ENCODE peak calls at places on chromosome 12, in seven cellular contexts. F, B, S, O, Y, J and I are unnamed samples.

GRCh38 chr12:123029550-123029949 is 49.1 kb downstream of the ARL6IP4 start:
- DNase-seq in F (no peak), B (no peak), S (no peak), O (no peak), Y (no peak), J (no peak), I (no peak)

GRCh38 chr12:94258593-94258992 is 110.2 kb downstream of the PLXNC1 start:
- DNase-seq in F (no peak), B (no peak), S (no peak), O (no peak), Y (no peak), J (no peak), I (no peak)

GRCh38 chr12:87812711-87813110 is 216.5 kb downstream of the C12orf50 start:
- DNase-seq in F (no peak), B (no peak), S (no peak), O (no peak), Y (no peak), J (no peak), I (no peak)

GRCh38 chr12:58847876-58848600 is 72.3 kb downstream of the LRIG3 start:
- DNase-seq in F (no peak), B (no peak), S (no peak), O (no peak), Y (no peak), J (no peak), I (no peak)

GRCh38 chr12:25482637-25483036 is 70.4 kb downstream of the LMNTD1 start:
- DNase-seq in F (no peak), B (no peak), S (no peak), O (no peak), Y (no peak), J (no peak), I (no peak)

GRCh38 chr12:9244894-9245293 is 36.7 kb upstream of the PZP start:
- DNase-seq in F (no peak), B (no peak), S (no peak), O (no peak), Y (peak; percentile 46), J (peak; percentile 4), I (no peak)

GRCh38 chr12:3222935-3223334 is 145.8 kb downstream of the TSPAN9 start:
- DNase-seq in F (no peak), B (peak; percentile 11), S (no peak), O (no peak), Y (no peak), J (no peak), I (no peak)

GRCh38 chr12:54431911-54432814 is 13.1 kb upstream of the ITGA5 start:
- DNase-seq in F (no peak), B (no peak), S (no peak), O (no peak), Y (peak; percentile 23), J (peak; percentile 70), I (no peak)

GRCh38 chr12:754871-755562 is 2.6 kb downstream of the WNK1 start:
- DNase-seq in F (peak; percentile 65), B (no peak), S (no peak), O (no peak), Y (no peak), J (peak; percentile 77), I (peak; percentile 43)

GRCh38 chr12:6434205-6435180 is 10.3 kb upstream of the CD27 start:
- DNase-seq in F (no peak), B (no peak), S (no peak), O (no peak), Y (no peak), J (no peak), I (no peak)

GRCh38 chr12:29563636-29564035 is 66.2 kb upstream of the OVCH1 start:
- DNase-seq in F (no peak), B (no peak), S (no peak), O (no peak), Y (no peak), J (no peak), I (no peak)

GRCh38 chr12:89960011-89960507 is 251.4 kb upstream of the ATP2B1 start:
- DNase-seq in F (no peak), B (no peak), S (no peak), O (no peak), Y (peak; percentile 67), J (no peak), I (no peak)

GRCh38 chr12:3493225-3494049 is 2.4 kb downstream of the PRMT8 start:
- DNase-seq in F (no peak), B (peak; percentile 82), S (no peak), O (no peak), Y (no peak), J (no peak), I (no peak)

GRCh38 chr12:110689601-110690430 is 901 bp upstream of the HVCN1 start:
- DNase-seq in F (no peak), B (no peak), S (peak; percentile 20), O (no peak), Y (peak; percentile 7), J (no peak), I (no peak)

GRCh38 chr12:94618995-94619695 is 31.2 kb downstream of the TMCC3 start:
- DNase-seq in F (no peak), B (no peak), S (no peak), O (no peak), Y (no peak), J (peak; percentile 27), I (no peak)